ENCODE peak calls at places on chromosomes 4 and X, in eight cellular contexts. L is HCT116, F is PC-3, G is neural progenitor cell, N is MM.1S, O is GM23338, E is OCI-LY7, C is SK-N-SH. S is an unnamed sample.

GRCh38 chr4:168867128-168867527 is 142.9 kb downstream of the CBR4 start:
- DNase-seq in N (no peak), L (no peak), F (no peak), G (no peak), O (no peak), E (no peak), C (no peak), S (no peak)

GRCh38 chr4:105544517-105544916 is 7.9 kb upstream of the ARHGEF38 start:
- DNase-seq in G (no peak), E (no peak), O (no peak), F (peak), C (no peak), N (no peak), L (no peak), S (no peak)

GRCh38 chrX:100353326-100353725 is 56.7 kb downstream of the PCDH19 start:
- DNase-seq in N (no peak), F (no peak), G (no peak), L (no peak), O (no peak), C (no peak), E (no peak), S (no peak)

GRCh38 chr4:8303485-8304281 is 34.1 kb downstream of the HTRA3 start:
- DNase-seq in N (no peak), C (no peak), O (no peak), F (peak), E (no peak), G (peak), L (peak), S (peak)

GRCh38 chrX:53481816-53482485 is 47.8 kb upstream of the HSD17B10 start:
- DNase-seq in F (peak), L (peak), N (peak), E (peak), O (peak), C (peak), G (peak), S (peak)

GRCh38 chrX:45517090-45517973 is 316.7 kb upstream of the DIPK2B start:
- DNase-seq in N (no peak), O (peak), G (no peak), E (no peak), C (no peak), F (peak), L (peak), S (no peak)

GRCh38 chr4:1520145-1520661 is 114.0 kb upstream of the NKX1-1 start:
- DNase-seq in N (no peak), O (peak), C (no peak), L (no peak), G (no peak), F (no peak), E (no peak), S (no peak)

GRCh38 chr4:183906736-183907651 is 1.9 kb downstream of the STOX2 start:
- DNase-seq in G (peak), O (peak), N (no peak), L (no peak), C (peak), E (no peak), F (no peak), S (peak)

GRCh38 chr4:86670739-86671138 is 76.6 kb downstream of the PTPN13 start:
- DNase-seq in C (no peak), L (no peak), G (no peak), N (no peak), O (no peak), E (no peak), F (peak), S (no peak)

GRCh38 chr4:131430302-131430701 is 1718.8 kb upstream of the PCDH10 start:
- DNase-seq in F (peak), O (peak), C (no peak), N (peak), L (no peak), E (peak), G (no peak), S (no peak)

GRCh38 chr4:48913346-48913745 is 6.8 kb upstream of the OCIAD2 start:
- DNase-seq in G (no peak), L (no peak), E (no peak), N (no peak), O (no peak), F (peak), C (no peak), S (no peak)

GRCh38 chr4:30716158-30716557 is 4.0 kb upstream of the PCDH7 start:
- DNase-seq in C (peak), E (no peak), O (peak), L (peak), G (peak), F (peak), N (peak), S (peak)

GRCh38 chrX:9342581-9343051 is 122.2 kb upstream of the TBL1X start:
- DNase-seq in C (peak), E (no peak), N (peak), G (peak), O (peak), L (peak), F (peak), S (peak)

GRCh38 chr4:39713691-39714090 is 15.8 kb downstream of the UBE2K start:
- DNase-seq in E (peak), C (peak), G (no peak), L (no peak), F (no peak), O (no peak), N (peak), S (no peak)

GRCh38 chr4:159390648-159391047 is 287.8 kb downstream of the RAPGEF2 start:
- DNase-seq in F (peak), N (no peak), G (no peak), C (no peak), O (no peak), E (no peak), L (peak), S (peak)

GRCh38 chr4:55611358-55612059 is 19.5 kb upstream of the PDCL2 start:
- DNase-seq in F (peak), G (no peak), C (no peak), E (no peak), O (no peak), L (no peak), N (no peak), S (no peak)

GRCh38 chr4:124262211-124263179 is 450.0 kb downstream of the ANKRD50 start:
- DNase-seq in E (peak), F (peak), O (peak), C (peak), L (peak), N (peak), G (peak), S (peak)

GRCh38 chrX:103628386-103629290 is at the start of gene TCEAL1:
- DNase-seq in O (peak), E (peak), N (peak), C (peak), L (no peak), F (peak), G (peak), S (peak)

GRCh38 chr4:74531952-74532794 is 87.2 kb downstream of the AREG start:
- DNase-seq in G (peak), N (peak), E (peak), C (peak), F (peak), L (peak), O (peak), S (peak)

GRCh38 chr4:1693131-1693896 is 9.2 kb upstream of the FAM53A start:
- DNase-seq in F (peak), E (peak), G (peak), N (peak), O (peak), C (peak), L (peak), S (peak)

GRCh38 chr4:159117564-159117963 is 14.7 kb downstream of the RAPGEF2 start:
- DNase-seq in E (no peak), O (no peak), G (no peak), F (no peak), C (no peak), L (no peak), N (no peak), S (no peak)

GRCh38 chrX:119482497-119483480 is 14.5 kb downstream of the SLC25A5 start:
- DNase-seq in O (peak), N (peak), C (peak), F (peak), G (peak), L (no peak), E (no peak), S (peak)

GRCh38 chr4:1813915-1814314 is 20.8 kb downstream of the FGFR3 start:
- DNase-seq in F (no peak), C (no peak), N (no peak), L (no peak), O (no peak), G (no peak), E (no peak), S (no peak)

GRCh38 chr4:73706811-73707210 is 33.6 kb upstream of the CXCL8 start:
- DNase-seq in L (no peak), O (no peak), E (no peak), F (no peak), N (no peak), G (no peak), C (no peak), S (no peak)

GRCh38 chr4:39732728-39733127 is 34.8 kb downstream of the UBE2K start:
- DNase-seq in O (no peak), G (no peak), C (no peak), N (no peak), E (no peak), L (no peak), F (peak), S (no peak)

GRCh38 chr4:168633071-168633470 is 136.2 kb downstream of the PALLD start:
- DNase-seq in E (no peak), N (no peak), F (peak), C (no peak), L (no peak), O (no peak), G (no peak), S (no peak)

GRCh38 chr4:91448668-91449330 is 855.0 kb upstream of the GRID2 start:
- DNase-seq in G (no peak), F (peak), C (no peak), N (no peak), O (peak), L (peak), E (no peak), S (peak)

GRCh38 chrX:46791927-46792825 is 33.3 kb upstream of the SLC9A7 start:
- DNase-seq in F (peak), C (no peak), N (no peak), O (peak), L (peak), G (peak), E (no peak), S (peak)

GRCh38 chr4:68079918-68080317 is 49.8 kb downstream of the TMPRSS11F start:
- DNase-seq in N (no peak), E (no peak), G (no peak), C (no peak), L (no peak), O (peak), F (peak), S (no peak)

GRCh38 chrX:129040124-129040523 is 483.2 kb downstream of the SMARCA1 start:
- DNase-seq in C (no peak), E (no peak), F (no peak), G (no peak), O (no peak), L (no peak), N (no peak), S (no peak)

GRCh38 chr4:108592674-108592986 is 27.7 kb upstream of the RPL34 start:
- DNase-seq in N (no peak), O (peak), G (no peak), E (no peak), L (no peak), C (no peak), F (no peak), S (no peak)
- TF ChIP-seq CTCF in N (no peak), O (no peak), G (no peak), E (no peak), L (no peak), C (no peak), F (no peak), S (no peak)

GRCh38 chr4:180058731-180059215 is 2184.4 kb upstream of the TENM3 start:
- DNase-seq in F (peak), O (peak), G (peak), C (peak), L (no peak), E (no peak), N (peak), S (peak)
- TF ChIP-seq EZH2phosphoT487 in F (no peak), O (no peak), G (no peak), C (no peak), L (no peak), E (no peak), N (no peak), S (no peak)

DNA sequence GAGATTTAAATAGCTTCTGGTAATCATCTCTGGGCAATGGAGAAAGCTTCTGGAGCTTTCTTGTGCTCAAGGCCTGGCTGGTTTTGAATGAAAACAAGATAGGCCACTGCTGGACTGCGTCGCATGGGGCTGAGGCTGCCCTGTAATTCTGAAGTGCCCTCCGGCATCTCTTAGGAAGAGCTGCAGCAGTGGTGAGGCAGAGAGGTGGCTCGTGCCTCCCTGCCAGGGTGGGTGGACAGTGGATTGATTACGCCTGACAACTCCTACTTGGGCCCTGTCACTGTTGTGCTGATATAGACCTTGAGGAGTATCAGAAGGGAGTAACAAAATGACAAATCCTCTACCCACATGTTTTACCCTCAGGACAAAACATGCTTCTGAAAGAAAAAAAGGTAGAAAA is 279.7 kb downstream of the NR3C2 start:
- DNase-seq in G (no peak), O (no peak), N (no peak), L (no peak), C (no peak), F (no peak), E (no peak), S (peak)
- H2AFZ ChIP-seq in G (no peak), O (no peak), N (no peak), L (no peak), C (no peak), F (no peak), E (no peak), S (no peak)

DNA sequence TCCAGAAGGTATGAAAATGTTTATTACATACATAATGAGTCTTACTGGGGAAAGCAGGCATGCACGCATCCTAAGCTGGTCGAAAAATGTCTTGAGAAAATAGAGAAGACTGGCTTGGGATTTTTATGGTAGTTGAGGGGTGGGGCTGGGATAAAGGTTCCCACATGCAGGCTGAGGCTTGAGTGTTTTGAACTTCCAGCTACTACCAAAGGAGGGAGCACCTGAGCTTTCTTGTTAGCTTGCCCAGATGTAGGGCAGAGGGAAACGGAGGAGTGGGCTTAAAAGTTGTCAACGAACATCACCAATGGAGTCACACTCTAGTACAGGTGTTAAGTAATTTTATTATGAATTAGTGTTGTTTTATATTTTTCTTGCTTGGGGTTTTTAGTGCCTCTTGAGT is 39.6 kb upstream of the SRPX start:
- DNase-seq in C (peak), N (no peak), F (peak), E (peak), G (peak), L (peak), O (peak), S (peak)
- TF ChIP-seq CTCF in C (peak), N (peak), F (peak), E (peak), G (peak), L (peak), O (peak), S (peak)

GRCh38 chr4:100166297-100167034 is 23.8 kb downstream of the DDIT4L start:
- DNase-seq in N (no peak), E (peak), L (no peak), O (no peak), F (no peak), G (no peak), C (no peak), S (no peak)

GRCh38 chr4:100168521-100168920 is 21.7 kb downstream of the DDIT4L start:
- DNase-seq in L (no peak), N (no peak), O (no peak), F (no peak), E (no peak), G (no peak), C (no peak), S (no peak)

GRCh38 chr4:100174985-100175383 is 15.3 kb downstream of the DDIT4L start:
- DNase-seq in O (peak), N (no peak), C (no peak), G (peak), E (no peak), L (no peak), F (no peak), S (no peak)

GRCh38 chr4:100169796-100170485 is 20.3 kb downstream of the DDIT4L start:
- DNase-seq in G (no peak), C (no peak), N (no peak), O (no peak), F (no peak), E (no peak), L (no peak), S (peak)

GRCh38 chr4:100170986-100171385 is 19.3 kb downstream of the DDIT4L start:
- DNase-seq in E (no peak), L (no peak), F (no peak), G (no peak), C (no peak), N (peak), O (no peak), S (no peak)
- TF ChIP-seq EZH2phosphoT487 in E (no peak), L (no peak), F (no peak), G (no peak), C (no peak), N (no peak), O (no peak), S (no peak)

GRCh38 chr4:156578713-156579112 is 392.9 kb downstream of the PDGFC start:
- DNase-seq in C (no peak), G (no peak), F (peak), N (no peak), L (no peak), E (no peak), O (no peak), S (no peak)
- H2AFZ ChIP-seq in C (peak), G (peak), F (peak), N (no peak), L (no peak), E (no peak), O (peak), S (no peak)

GRCh38 chr4:84501197-84501492 is 2.1 kb upstream of the NKX6-1 start:
- DNase-seq in L (no peak), N (no peak), F (no peak), O (peak), E (no peak), G (peak), C (no peak), S (no peak)
- TF ChIP-seq CTCF in L (no peak), N (no peak), F (no peak), O (peak), E (no peak), G (peak), C (no peak), S (no peak)

DNA sequence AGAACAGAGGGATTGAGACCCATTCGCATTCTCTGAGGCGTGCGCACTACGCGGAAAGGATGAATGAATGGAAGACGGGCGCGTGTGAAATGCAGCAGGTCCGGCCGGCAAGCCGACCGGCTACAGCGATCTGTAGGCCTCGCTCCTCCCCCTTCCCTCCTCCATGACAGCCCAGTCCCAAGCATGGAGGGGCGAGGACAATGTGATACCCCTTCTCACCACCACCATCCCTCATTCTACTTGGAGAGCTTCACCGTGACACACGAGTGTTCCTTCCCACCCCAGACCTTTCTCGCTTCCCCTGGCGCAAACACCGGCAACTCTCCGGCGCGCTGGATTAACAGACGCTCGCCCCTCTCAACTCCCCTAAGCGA is 815 bp downstream of the EIF4E start:
- DNase-seq in N (peak), E (peak), F (peak), G (peak), L (peak), O (peak), C (peak), S (peak)
- TF ChIP-seq EZH2phosphoT487 in N (no peak), E (no peak), F (no peak), G (no peak), L (no peak), O (no peak), C (no peak), S (no peak)

DNA sequence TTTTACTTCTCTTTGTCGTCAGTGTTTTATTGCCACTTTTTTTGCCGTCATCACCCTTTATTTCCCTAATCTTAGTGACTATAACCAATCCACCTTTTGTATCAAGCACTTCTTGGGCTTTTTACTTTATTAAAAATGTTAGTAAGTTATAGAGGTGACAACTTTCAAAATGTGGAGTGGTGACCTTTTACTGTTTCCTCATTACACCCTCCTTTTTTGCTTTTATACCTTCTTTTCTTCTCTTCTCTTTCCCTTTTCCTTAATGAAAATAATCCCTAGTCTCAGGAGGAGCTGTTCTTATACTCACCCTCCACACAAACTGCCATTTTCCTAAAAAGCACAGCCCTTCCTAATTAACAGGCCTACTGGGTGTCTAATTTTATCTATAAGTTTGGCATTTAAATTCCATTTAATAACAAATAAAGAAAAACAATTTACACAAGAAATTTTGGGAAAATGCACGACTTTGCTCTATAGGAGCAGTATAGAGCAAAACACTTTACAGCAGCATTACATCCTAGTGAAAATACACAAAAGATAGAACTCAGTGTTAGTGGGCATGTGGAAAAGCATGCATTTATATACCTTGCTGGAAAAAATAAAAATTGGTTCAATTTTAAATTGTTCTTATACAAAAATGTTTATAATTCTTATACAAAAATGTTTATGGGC is 27.3 kb downstream of the BBS12 start:
- DNase-seq in L (no peak), F (peak), O (peak), N (no peak), E (no peak), G (no peak), C (no peak), S (no peak)
- H2AFZ ChIP-seq in L (peak), F (peak), O (no peak), N (no peak), E (no peak), G (peak), C (peak), S (no peak)

GRCh38 chr4:82833696-82834313 is 35.2 kb upstream of the SCD5 start:
- DNase-seq in L (no peak), F (peak), N (no peak), E (no peak), C (no peak), O (no peak), G (no peak), S (peak)
- TF ChIP-seq CTCF in L (no peak), F (no peak), N (no peak), E (no peak), C (peak), O (no peak), G (no peak), S (no peak)

S was measured in hepatocyte.